ENCODE peak calls at places on chromosome 16, in seven cellular contexts. L is foreskin fibroblast, J is heart left ventricle, Q is brain microvascular endothelial cell, B is IMR-90, Y is tibial artery, M is kidney. D is an unnamed sample.

GRCh38 chr16:66007717-66008116 is 358.8 kb upstream of the CDH5 start:
- DNase-seq in L (peak; percentile 61), J (no peak), Q (peak; percentile 91), B (peak; percentile 93), Y (no peak), M (no peak), D (peak; percentile 67)

GRCh38 chr16:89395150-89396142 is 94.9 kb downstream of the ANKRD11 start:
- DNase-seq in L (peak; percentile 98), J (peak; percentile 92), Q (peak; percentile 95), B (peak; percentile 98), Y (peak; percentile 93), M (peak; percentile 94), D (peak; percentile 95)

GRCh38 chr16:17076818-17077498 is 393.8 kb downstream of the XYLT1 start:
- DNase-seq in L (no peak), J (no peak), Q (no peak), B (no peak), Y (no peak), M (no peak), D (no peak)

GRCh38 chr16:22847690-22848089 is 33.7 kb downstream of the HS3ST2 start:
- DNase-seq in L (no peak), J (no peak), Q (no peak), B (no peak), Y (no peak), M (no peak), D (no peak)

GRCh38 chr16:87043273-87044030 is 273.7 kb downstream of the C16orf95 start:
- DNase-seq in L (peak; percentile 55), J (peak; percentile 53), Q (no peak), B (peak; percentile 64), Y (peak; percentile 45), M (peak; percentile 57), D (no peak)

GRCh38 chr16:10579965-10580918 is at the start of gene EMP2:
- DNase-seq in L (peak; percentile 95), J (peak; percentile 90), Q (peak; percentile 40), B (peak; percentile 65), Y (peak; percentile 78), M (peak; percentile 88), D (no peak)

GRCh38 chr16:19933740-19934139 is 49.1 kb upstream of the GPRC5B start:
- DNase-seq in L (no peak), J (no peak), Q (no peak), B (no peak), Y (no peak), M (no peak), D (no peak)

GRCh38 chr16:31913668-31914067 is 40.1 kb downstream of the ZNF267 start:
- DNase-seq in L (no peak), J (no peak), Q (no peak), B (no peak), Y (no peak), M (no peak), D (no peak)

GRCh38 chr16:68022728-68023537 is at the start of the genes DDX28 and DUS2:
- DNase-seq in L (peak; percentile 98), J (peak; percentile 95), Q (peak; percentile 92), B (peak; percentile 91), Y (peak; percentile 89), M (peak; percentile 96), D (peak; percentile 46)
- TF ChIP-seq CTCF in L (no peak), J (no peak), Q (no peak), B (no peak), Y (no peak), M (no peak), D (no peak)

GRCh38 chr16:85136705-85137322 is 24.5 kb upstream of the CIBAR2 start:
- DNase-seq in L (peak; percentile 77), J (peak; percentile 75), Q (no peak), B (no peak), Y (no peak), M (no peak), D (no peak)

GRCh38 chr16:85138825-85139627 is 26.8 kb upstream of the CIBAR2 start:
- DNase-seq in L (no peak), J (no peak), Q (no peak), B (no peak), Y (no peak), M (no peak), D (no peak)

GRCh38 chr16:85138073-85138824 is 26.0 kb upstream of the CIBAR2 start:
- DNase-seq in L (no peak), J (no peak), Q (no peak), B (no peak), Y (no peak), M (no peak), D (no peak)

GRCh38 chr16:85136213-85136704 is 24.0 kb upstream of the CIBAR2 start:
- DNase-seq in L (peak; percentile 65), J (peak; percentile 72), Q (no peak), B (no peak), Y (peak; percentile 79), M (peak; percentile 89), D (no peak)

DNA sequence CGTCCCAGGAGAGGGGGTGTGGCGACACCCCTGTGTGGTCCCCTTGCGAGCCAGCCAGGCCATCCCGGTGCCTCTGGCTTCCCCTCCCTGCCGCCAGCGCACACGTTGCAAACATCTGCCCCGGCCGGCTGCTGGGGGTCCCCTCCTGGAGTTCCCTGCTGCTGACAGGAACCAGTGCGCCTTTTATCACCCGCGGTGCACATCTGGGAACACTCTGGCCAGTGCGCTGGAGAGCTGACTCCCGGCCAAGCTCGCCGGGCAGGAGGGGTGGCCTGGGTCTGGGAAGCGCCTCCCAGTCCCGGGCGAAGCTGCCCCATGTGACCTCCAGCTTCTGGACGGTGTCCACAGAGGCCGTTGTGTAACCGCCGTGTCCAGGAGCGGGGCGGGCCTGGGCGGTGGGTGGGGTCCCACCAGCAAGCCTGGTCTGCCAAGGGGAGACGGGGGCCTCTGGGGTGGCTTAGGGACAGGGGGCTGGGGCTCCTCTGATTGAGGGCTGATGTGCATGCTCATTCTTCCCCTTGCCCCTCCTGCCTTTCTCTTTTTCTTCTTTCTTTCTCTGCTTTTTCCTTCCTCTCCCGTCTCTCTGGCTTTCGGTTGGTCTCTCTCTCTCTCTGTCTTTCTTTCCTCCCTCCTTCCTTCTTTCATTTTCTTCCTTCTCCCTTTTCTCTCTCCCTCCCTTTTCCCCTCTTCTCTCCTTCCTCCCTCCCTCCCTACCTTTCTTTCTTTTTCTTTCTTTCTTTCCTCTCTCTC is 25.2 kb upstream of the CIBAR2 start:
- DNase-seq in L (peak; percentile 98), J (peak; percentile 98), Q (peak; percentile 42), B (peak; percentile 85), Y (peak; percentile 94), M (peak; percentile 98), D (peak; percentile 70)
- H3K4me3 ChIP-seq in L (peak overlapping the region; percentile 41), J (peak overlapping the region; percentile 48), Q (peak overlapping the region; percentile 22), B (no peak overlapping the region), Y (peak overlapping the region; percentile 44), M (peak overlapping the region; percentile 25), D (peak overlapping the region; percentile 12)

GRCh38 chr16:74503412-74503811 is 82.1 kb upstream of the CLEC18B start:
- DNase-seq in L (no peak), J (no peak), Q (no peak), B (no peak), Y (no peak), M (no peak), D (no peak)
- TF ChIP-seq CTCF in L (no peak), J (no peak), Q (no peak), B (no peak), Y (no peak), M (no peak), D (no peak)

GRCh38 chr16:68370221-68370920 is 59.6 kb downstream of the PRMT7 start:
- DNase-seq in L (no peak), J (no peak), Q (no peak), B (no peak), Y (no peak), M (peak; percentile 74), D (no peak)

GRCh38 chr16:68372381-68372720 is 61.5 kb downstream of the PRMT7 start:
- DNase-seq in L (no peak), J (no peak), Q (no peak), B (no peak), Y (no peak), M (no peak), D (no peak)

GRCh38 chr16:68369697-68370096 is 58.9 kb downstream of the PRMT7 start:
- DNase-seq in L (no peak), J (no peak), Q (no peak), B (no peak), Y (no peak), M (peak; percentile 67), D (no peak)

GRCh38 chr16:68371706-68372380 is 61.0 kb downstream of the PRMT7 start:
- DNase-seq in L (no peak), J (no peak), Q (no peak), B (no peak), Y (no peak), M (peak; percentile 71), D (no peak)

GRCh38 chr16:68370921-68371651 is 60.3 kb downstream of the PRMT7 start:
- DNase-seq in L (no peak), J (no peak), Q (no peak), B (no peak), Y (no peak), M (peak; percentile 70), D (no peak)
- H3K4me3 ChIP-seq in L (no peak overlapping the region), J (no peak overlapping the region), Q (no peak overlapping the region), B (no peak overlapping the region), Y (no peak overlapping the region), M (no peak overlapping the region), D (no peak overlapping the region)

DNA sequence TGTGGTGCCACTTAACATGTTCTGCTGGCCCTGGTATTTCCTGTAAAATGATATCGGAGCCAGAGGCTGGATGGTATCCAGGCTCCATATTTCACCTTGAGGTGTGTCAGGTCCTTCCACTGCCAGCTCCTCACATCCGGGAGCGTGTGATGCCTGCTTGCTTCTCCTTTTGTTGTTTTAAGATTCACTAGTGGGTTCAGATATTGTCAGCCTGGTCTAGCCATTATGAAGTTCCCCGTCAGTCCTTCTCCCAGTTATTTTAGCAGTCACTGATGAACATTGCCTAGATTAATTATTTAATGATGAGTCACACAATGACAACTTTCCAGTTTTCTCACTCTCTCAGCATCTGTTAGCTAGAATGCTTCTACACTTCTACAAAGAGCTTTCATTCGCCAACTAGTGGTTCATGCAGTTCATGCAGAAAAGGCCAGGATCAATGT is 11.3 kb downstream of the DNAAF1 start:
- DNase-seq in L (peak; percentile 51), J (no peak), Q (no peak), B (no peak), Y (no peak), M (no peak), D (no peak)
- TF ChIP-seq CTCF in L (peak; percentile 31), J (peak; percentile 9), Q (peak; percentile 15), B (peak; percentile 14), Y (no peak), M (no peak), D (no peak)

GRCh38 chr16:28609631-28610594 is at the start of gene SULT1A1:
- DNase-seq in L (no peak), J (peak; percentile 72), Q (no peak), B (no peak), Y (peak; percentile 58), M (peak; percentile 83), D (no peak)
- H3K4me3 ChIP-seq in L (no peak within 1 kb of the TSS), J (peak within 1 kb of the TSS; percentile 57), Q (no peak within 1 kb of the TSS), B (no peak within 1 kb of the TSS), Y (peak within 1 kb of the TSS; percentile 40), M (peak within 1 kb of the TSS; percentile 25), D (no peak within 1 kb of the TSS)

GRCh38 chr16:54932737-54933254 is 2.1 kb downstream of the IRX5 start:
- DNase-seq in L (peak; percentile 54), J (no peak), Q (no peak), B (no peak), Y (no peak), M (peak; percentile 72), D (no peak)
- TF ChIP-seq CTCF in L (no peak), J (no peak), Q (no peak), B (no peak), Y (no peak), M (no peak), D (peak; percentile 35)

D was measured in AG09309.